ENCODE peak calls at places on chromosomes 3 and 15, in ten cellular contexts. One of them, this sample, is unnamed.

GRCh38 chr15:68340711-68341671 is 63.4 kb downstream of the FEM1B start:
- DNase-seq in fibroblast of the aortic adventitia: no peak
- DNase-seq in GM06990: no peak
- DNase-seq in heart right ventricle: no peak
- DNase-seq in stimulated activated CD8-positive, alpha-beta memory T cell treated with anti-CD3 and anti-CD28 coated beads, Interleukin-4, amount 100 ng/mL, for 4 hours: no peak
- DNase-seq in HEK293T: no peak
- DNase-seq in activated T-cell treated with anti-CD3 and anti-CD28 coated beads for 1 hour: no peak
- DNase-seq in OCI-LY7: no peak
- DNase-seq in AG04450: no peak
- DNase-seq in HTR-8/SVneo: no peak
- DNase-seq in this sample: no peak

GRCh38 chr3:38721207-38721772 is 71.8 kb upstream of the SCN5A start:
- DNase-seq in fibroblast of the aortic adventitia: no peak
- DNase-seq in GM06990: no peak
- DNase-seq in heart right ventricle: no peak
- DNase-seq in stimulated activated CD8-positive, alpha-beta memory T cell treated with anti-CD3 and anti-CD28 coated beads, Interleukin-4, amount 100 ng/mL, for 4 hours: no peak
- DNase-seq in HEK293T: no peak
- DNase-seq in activated T-cell treated with anti-CD3 and anti-CD28 coated beads for 1 hour: no peak
- DNase-seq in OCI-LY7: peak; percentile 5
- DNase-seq in AG04450: no peak
- DNase-seq in HTR-8/SVneo: no peak
- DNase-seq in this sample: no peak

GRCh38 chr3:160400631-160401150 is 1.2 kb downstream of the SMC4 start:
- DNase-seq in fibroblast of the aortic adventitia: no peak
- DNase-seq in GM06990: peak; percentile 62
- DNase-seq in heart right ventricle: peak; percentile 31
- DNase-seq in stimulated activated CD8-positive, alpha-beta memory T cell treated with anti-CD3 and anti-CD28 coated beads, Interleukin-4, amount 100 ng/mL, for 4 hours: no peak
- DNase-seq in HEK293T: peak; percentile 13
- DNase-seq in activated T-cell treated with anti-CD3 and anti-CD28 coated beads for 1 hour: no peak
- DNase-seq in OCI-LY7: peak; percentile 49
- DNase-seq in AG04450: no peak
- DNase-seq in HTR-8/SVneo: no peak
- DNase-seq in this sample: no peak

GRCh38 chr3:36397856-36398255 is 17.6 kb downstream of the STAC start:
- DNase-seq in fibroblast of the aortic adventitia: peak; percentile 43
- DNase-seq in GM06990: no peak
- DNase-seq in heart right ventricle: no peak
- DNase-seq in stimulated activated CD8-positive, alpha-beta memory T cell treated with anti-CD3 and anti-CD28 coated beads, Interleukin-4, amount 100 ng/mL, for 4 hours: no peak
- DNase-seq in HEK293T: no peak
- DNase-seq in activated T-cell treated with anti-CD3 and anti-CD28 coated beads for 1 hour: no peak
- DNase-seq in OCI-LY7: no peak
- DNase-seq in AG04450: no peak
- DNase-seq in HTR-8/SVneo: no peak
- DNase-seq in this sample: no peak

GRCh38 chr15:50876989-50877360 is 31.5 kb upstream of the AP4E1 start:
- DNase-seq in fibroblast of the aortic adventitia: peak; percentile 98
- DNase-seq in GM06990: peak; percentile 30
- DNase-seq in heart right ventricle: no peak
- DNase-seq in stimulated activated CD8-positive, alpha-beta memory T cell treated with anti-CD3 and anti-CD28 coated beads, Interleukin-4, amount 100 ng/mL, for 4 hours: peak; percentile 54
- DNase-seq in HEK293T: peak; percentile 58
- DNase-seq in activated T-cell treated with anti-CD3 and anti-CD28 coated beads for 1 hour: peak; percentile 51
- DNase-seq in OCI-LY7: peak; percentile 81
- DNase-seq in AG04450: peak; percentile 91
- DNase-seq in HTR-8/SVneo: peak; percentile 71
- DNase-seq in this sample: no peak

GRCh38 chr3:32018723-32019564 is 37.4 kb downstream of the ZNF860 start:
- DNase-seq in fibroblast of the aortic adventitia: peak; percentile 71
- DNase-seq in GM06990: no peak
- DNase-seq in heart right ventricle: no peak
- DNase-seq in stimulated activated CD8-positive, alpha-beta memory T cell treated with anti-CD3 and anti-CD28 coated beads, Interleukin-4, amount 100 ng/mL, for 4 hours: no peak
- DNase-seq in HEK293T: peak; percentile 60
- DNase-seq in activated T-cell treated with anti-CD3 and anti-CD28 coated beads for 1 hour: no peak
- DNase-seq in OCI-LY7: peak; percentile 72
- DNase-seq in AG04450: no peak
- DNase-seq in HTR-8/SVneo: peak; percentile 54
- DNase-seq in this sample: peak; percentile 22

GRCh38 chr15:37056894-37057205 is 43.5 kb downstream of the MEIS2 start:
- DNase-seq in fibroblast of the aortic adventitia: no peak
- DNase-seq in GM06990: no peak
- DNase-seq in heart right ventricle: no peak
- DNase-seq in stimulated activated CD8-positive, alpha-beta memory T cell treated with anti-CD3 and anti-CD28 coated beads, Interleukin-4, amount 100 ng/mL, for 4 hours: no peak
- DNase-seq in HEK293T: no peak
- DNase-seq in activated T-cell treated with anti-CD3 and anti-CD28 coated beads for 1 hour: no peak
- DNase-seq in OCI-LY7: no peak
- DNase-seq in AG04450: no peak
- DNase-seq in HTR-8/SVneo: no peak
- DNase-seq in this sample: no peak

GRCh38 chr15:95972136-95972553 is 358.4 kb upstream of the NR2F2 start:
- DNase-seq in fibroblast of the aortic adventitia: peak; percentile 80
- DNase-seq in GM06990: no peak
- DNase-seq in heart right ventricle: peak; percentile 21
- DNase-seq in stimulated activated CD8-positive, alpha-beta memory T cell treated with anti-CD3 and anti-CD28 coated beads, Interleukin-4, amount 100 ng/mL, for 4 hours: no peak
- DNase-seq in HEK293T: no peak
- DNase-seq in activated T-cell treated with anti-CD3 and anti-CD28 coated beads for 1 hour: no peak
- DNase-seq in OCI-LY7: no peak
- DNase-seq in AG04450: peak; percentile 64
- DNase-seq in HTR-8/SVneo: no peak
- DNase-seq in this sample: no peak

GRCh38 chr3:194562986-194563385 is 70.2 kb downstream of the TMEM44 start:
- DNase-seq in fibroblast of the aortic adventitia: no peak
- DNase-seq in GM06990: no peak
- DNase-seq in heart right ventricle: no peak
- DNase-seq in stimulated activated CD8-positive, alpha-beta memory T cell treated with anti-CD3 and anti-CD28 coated beads, Interleukin-4, amount 100 ng/mL, for 4 hours: no peak
- DNase-seq in HEK293T: no peak
- DNase-seq in activated T-cell treated with anti-CD3 and anti-CD28 coated beads for 1 hour: no peak
- DNase-seq in OCI-LY7: no peak
- DNase-seq in AG04450: no peak
- DNase-seq in HTR-8/SVneo: no peak
- DNase-seq in this sample: no peak

GRCh38 chr15:70480196-70480856 is 283.0 kb downstream of the UACA start:
- DNase-seq in fibroblast of the aortic adventitia: no peak
- DNase-seq in GM06990: peak; percentile 72
- DNase-seq in heart right ventricle: no peak
- DNase-seq in stimulated activated CD8-positive, alpha-beta memory T cell treated with anti-CD3 and anti-CD28 coated beads, Interleukin-4, amount 100 ng/mL, for 4 hours: peak; percentile 23
- DNase-seq in HEK293T: no peak
- DNase-seq in activated T-cell treated with anti-CD3 and anti-CD28 coated beads for 1 hour: peak; percentile 32
- DNase-seq in OCI-LY7: no peak
- DNase-seq in AG04450: no peak
- DNase-seq in HTR-8/SVneo: no peak
- DNase-seq in this sample: peak; percentile 60

GRCh38 chr15:101496198-101496986 is 6.9 kb upstream of the PCSK6 start:
- DNase-seq in fibroblast of the aortic adventitia: no peak
- DNase-seq in GM06990: no peak
- DNase-seq in heart right ventricle: no peak
- DNase-seq in stimulated activated CD8-positive, alpha-beta memory T cell treated with anti-CD3 and anti-CD28 coated beads, Interleukin-4, amount 100 ng/mL, for 4 hours: no peak
- DNase-seq in HEK293T: no peak
- DNase-seq in activated T-cell treated with anti-CD3 and anti-CD28 coated beads for 1 hour: no peak
- DNase-seq in OCI-LY7: no peak
- DNase-seq in AG04450: no peak
- DNase-seq in HTR-8/SVneo: no peak
- DNase-seq in this sample: no peak